ENCODE peak calls at places on chromosome 18, in eight cellular contexts. One of them, this sample, is unnamed.

GRCh38 chr18:2997846-2998599 is 14.9 kb downstream of the LPIN2 start:
- DNase-seq in tibial nerve: no peak
- DNase-seq in breast epithelium: no peak
- DNase-seq in fibroblast of lung: no peak
- DNase-seq in progenitor cell of endocrine pancreas: no peak
- DNase-seq in endothelial cell: no peak
- DNase-seq in HFFc6: no peak
- DNase-seq in upper lobe of right lung: no peak
- DNase-seq in this sample: no peak

GRCh38 chr18:23721711-23722479 is 32.6 kb downstream of the LAMA3 start:
- DNase-seq in endothelial cell: no peak
- DNase-seq in upper lobe of right lung: no peak
- DNase-seq in breast epithelium: no peak
- DNase-seq in progenitor cell of endocrine pancreas: no peak
- DNase-seq in HFFc6: no peak
- DNase-seq in tibial nerve: no peak
- DNase-seq in fibroblast of lung: no peak
- DNase-seq in this sample: no peak

GRCh38 chr18:37565138-37565984 is at the start of gene CELF4:
- DNase-seq in HFFc6: no peak
- DNase-seq in fibroblast of lung: peak; percentile 11
- DNase-seq in upper lobe of right lung: peak; percentile 64
- DNase-seq in breast epithelium: no peak
- DNase-seq in endothelial cell: peak; percentile 33
- DNase-seq in progenitor cell of endocrine pancreas: no peak
- DNase-seq in tibial nerve: no peak
- DNase-seq in this sample: no peak

GRCh38 chr18:49764032-49764431 is 49.3 kb downstream of the ACAA2 start:
- DNase-seq in endothelial cell: no peak
- DNase-seq in progenitor cell of endocrine pancreas: no peak
- DNase-seq in fibroblast of lung: peak; percentile 18
- DNase-seq in upper lobe of right lung: peak; percentile 43
- DNase-seq in breast epithelium: no peak
- DNase-seq in tibial nerve: no peak
- DNase-seq in HFFc6: peak; percentile 43
- DNase-seq in this sample: no peak

GRCh38 chr18:25298853-25299274 is 53.1 kb downstream of the ZNF521 start:
- DNase-seq in upper lobe of right lung: no peak
- DNase-seq in HFFc6: peak; percentile 90
- DNase-seq in tibial nerve: no peak
- DNase-seq in endothelial cell: peak; percentile 80
- DNase-seq in fibroblast of lung: peak; percentile 94
- DNase-seq in breast epithelium: no peak
- DNase-seq in progenitor cell of endocrine pancreas: no peak
- DNase-seq in this sample: no peak

GRCh38 chr18:5463390-5463789 is 80.4 kb downstream of the EPB41L3 start:
- DNase-seq in breast epithelium: no peak
- DNase-seq in HFFc6: peak; percentile 83
- DNase-seq in upper lobe of right lung: peak; percentile 66
- DNase-seq in progenitor cell of endocrine pancreas: no peak
- DNase-seq in tibial nerve: peak; percentile 89
- DNase-seq in fibroblast of lung: peak; percentile 93
- DNase-seq in endothelial cell: no peak
- DNase-seq in this sample: no peak

GRCh38 chr18:46283895-46284295 is 179.7 kb downstream of the HAUS1 start:
- DNase-seq in endothelial cell: peak; percentile 37
- DNase-seq in fibroblast of lung: no peak
- DNase-seq in HFFc6: no peak
- DNase-seq in upper lobe of right lung: no peak
- DNase-seq in tibial nerve: no peak
- DNase-seq in breast epithelium: no peak
- DNase-seq in progenitor cell of endocrine pancreas: no peak
- DNase-seq in this sample: no peak

GRCh38 chr18:24011095-24011917 is 3.2 kb upstream of the TTC39C start:
- DNase-seq in breast epithelium: no peak
- DNase-seq in HFFc6: no peak
- DNase-seq in endothelial cell: no peak
- DNase-seq in tibial nerve: no peak
- DNase-seq in progenitor cell of endocrine pancreas: no peak
- DNase-seq in upper lobe of right lung: no peak
- DNase-seq in fibroblast of lung: no peak
- DNase-seq in this sample: no peak

GRCh38 chr18:2905802-2906521 is 59.2 kb downstream of the EMILIN2 start:
- DNase-seq in HFFc6: no peak
- DNase-seq in tibial nerve: peak; percentile 36
- DNase-seq in endothelial cell: peak; percentile 64
- DNase-seq in breast epithelium: no peak
- DNase-seq in upper lobe of right lung: peak; percentile 87
- DNase-seq in fibroblast of lung: peak; percentile 59
- DNase-seq in progenitor cell of endocrine pancreas: peak; percentile 25
- DNase-seq in this sample: peak; percentile 43

GRCh38 chr18:10032331-10032979 is 118.6 kb downstream of the VAPA start:
- DNase-seq in progenitor cell of endocrine pancreas: no peak
- DNase-seq in tibial nerve: no peak
- DNase-seq in upper lobe of right lung: no peak
- DNase-seq in fibroblast of lung: no peak
- DNase-seq in breast epithelium: no peak
- DNase-seq in HFFc6: no peak
- DNase-seq in endothelial cell: peak; percentile 32
- DNase-seq in this sample: no peak

GRCh38 chr18:2978626-2979025 is 34.3 kb downstream of the LPIN2 start:
- DNase-seq in progenitor cell of endocrine pancreas: no peak
- DNase-seq in HFFc6: peak; percentile 83
- DNase-seq in endothelial cell: no peak
- DNase-seq in tibial nerve: no peak
- DNase-seq in breast epithelium: no peak
- DNase-seq in fibroblast of lung: peak; percentile 74
- DNase-seq in upper lobe of right lung: no peak
- DNase-seq in this sample: no peak

GRCh38 chr18:48037481-48038271 is 107.2 kb upstream of the SMAD2 start:
- DNase-seq in upper lobe of right lung: no peak
- DNase-seq in endothelial cell: peak; percentile 35
- DNase-seq in HFFc6: no peak
- DNase-seq in tibial nerve: no peak
- DNase-seq in breast epithelium: peak; percentile 43
- DNase-seq in progenitor cell of endocrine pancreas: no peak
- DNase-seq in fibroblast of lung: no peak
- DNase-seq in this sample: no peak

GRCh38 chr18:77118256-77119090 is 14.1 kb downstream of the MBP start:
- DNase-seq in fibroblast of lung: no peak
- DNase-seq in HFFc6: no peak
- DNase-seq in tibial nerve: no peak
- DNase-seq in upper lobe of right lung: no peak
- DNase-seq in progenitor cell of endocrine pancreas: no peak
- DNase-seq in endothelial cell: no peak
- DNase-seq in breast epithelium: peak; percentile 35
- DNase-seq in this sample: no peak

GRCh38 chr18:77066101-77066500 is 66.5 kb downstream of the MBP start:
- DNase-seq in endothelial cell: no peak
- DNase-seq in tibial nerve: no peak
- DNase-seq in HFFc6: no peak
- DNase-seq in fibroblast of lung: no peak
- DNase-seq in progenitor cell of endocrine pancreas: no peak
- DNase-seq in breast epithelium: no peak
- DNase-seq in upper lobe of right lung: no peak
- DNase-seq in this sample: no peak

GRCh38 chr18:2913398-2914005 is 66.7 kb downstream of the EMILIN2 start:
- DNase-seq in upper lobe of right lung: no peak
- DNase-seq in HFFc6: no peak
- DNase-seq in fibroblast of lung: no peak
- DNase-seq in tibial nerve: no peak
- DNase-seq in breast epithelium: peak; percentile 28
- DNase-seq in progenitor cell of endocrine pancreas: no peak
- DNase-seq in endothelial cell: no peak
- DNase-seq in this sample: no peak

GRCh38 chr18:22559414-22560282 is 141.9 kb upstream of the CTAGE1 start:
- DNase-seq in tibial nerve: peak; percentile 35
- DNase-seq in HFFc6: no peak
- DNase-seq in upper lobe of right lung: peak; percentile 82
- DNase-seq in fibroblast of lung: peak; percentile 70
- DNase-seq in breast epithelium: peak; percentile 55
- DNase-seq in progenitor cell of endocrine pancreas: peak; percentile 69
- DNase-seq in endothelial cell: peak; percentile 60
- DNase-seq in this sample: peak; percentile 47
- TF ChIP-seq CTCF in tibial nerve: peak; percentile 22
- TF ChIP-seq CTCF in HFFc6: peak; percentile 57
- TF ChIP-seq CTCF in upper lobe of right lung: peak; percentile 29
- TF ChIP-seq CTCF in fibroblast of lung: peak; percentile 30
- TF ChIP-seq CTCF in breast epithelium: peak; percentile 38
- TF ChIP-seq CTCF in progenitor cell of endocrine pancreas: peak; percentile 53
- TF ChIP-seq CTCF in endothelial cell: peak; percentile 18
- TF ChIP-seq CTCF in this sample: peak; percentile 53

GRCh38 chr18:74292541-74292858 is 737 bp upstream of the CYB5A start:
- DNase-seq in progenitor cell of endocrine pancreas: no peak
- DNase-seq in HFFc6: no peak
- DNase-seq in fibroblast of lung: no peak
- DNase-seq in breast epithelium: no peak
- DNase-seq in upper lobe of right lung: no peak
- DNase-seq in endothelial cell: no peak
- DNase-seq in tibial nerve: no peak
- DNase-seq in this sample: no peak

GRCh38 chr18:74289946-74290478 is 1.8 kb downstream of the CYB5A start:
- DNase-seq in tibial nerve: no peak
- DNase-seq in endothelial cell: no peak
- DNase-seq in upper lobe of right lung: no peak
- DNase-seq in progenitor cell of endocrine pancreas: no peak
- DNase-seq in HFFc6: no peak
- DNase-seq in breast epithelium: no peak
- DNase-seq in fibroblast of lung: no peak
- DNase-seq in this sample: no peak

GRCh38 chr18:74294526-74294925 is 2.8 kb upstream of the CYB5A start:
- DNase-seq in endothelial cell: no peak
- DNase-seq in tibial nerve: no peak
- DNase-seq in upper lobe of right lung: no peak
- DNase-seq in progenitor cell of endocrine pancreas: no peak
- DNase-seq in fibroblast of lung: no peak
- DNase-seq in breast epithelium: no peak
- DNase-seq in HFFc6: no peak
- DNase-seq in this sample: no peak

GRCh38 chr18:74290831-74291770 is 662 bp downstream of the CYB5A start:
- DNase-seq in progenitor cell of endocrine pancreas: peak; percentile 69
- DNase-seq in breast epithelium: peak; percentile 73
- DNase-seq in upper lobe of right lung: peak; percentile 88
- DNase-seq in HFFc6: no peak
- DNase-seq in tibial nerve: no peak
- DNase-seq in fibroblast of lung: no peak
- DNase-seq in endothelial cell: no peak
- DNase-seq in this sample: no peak

DNA sequence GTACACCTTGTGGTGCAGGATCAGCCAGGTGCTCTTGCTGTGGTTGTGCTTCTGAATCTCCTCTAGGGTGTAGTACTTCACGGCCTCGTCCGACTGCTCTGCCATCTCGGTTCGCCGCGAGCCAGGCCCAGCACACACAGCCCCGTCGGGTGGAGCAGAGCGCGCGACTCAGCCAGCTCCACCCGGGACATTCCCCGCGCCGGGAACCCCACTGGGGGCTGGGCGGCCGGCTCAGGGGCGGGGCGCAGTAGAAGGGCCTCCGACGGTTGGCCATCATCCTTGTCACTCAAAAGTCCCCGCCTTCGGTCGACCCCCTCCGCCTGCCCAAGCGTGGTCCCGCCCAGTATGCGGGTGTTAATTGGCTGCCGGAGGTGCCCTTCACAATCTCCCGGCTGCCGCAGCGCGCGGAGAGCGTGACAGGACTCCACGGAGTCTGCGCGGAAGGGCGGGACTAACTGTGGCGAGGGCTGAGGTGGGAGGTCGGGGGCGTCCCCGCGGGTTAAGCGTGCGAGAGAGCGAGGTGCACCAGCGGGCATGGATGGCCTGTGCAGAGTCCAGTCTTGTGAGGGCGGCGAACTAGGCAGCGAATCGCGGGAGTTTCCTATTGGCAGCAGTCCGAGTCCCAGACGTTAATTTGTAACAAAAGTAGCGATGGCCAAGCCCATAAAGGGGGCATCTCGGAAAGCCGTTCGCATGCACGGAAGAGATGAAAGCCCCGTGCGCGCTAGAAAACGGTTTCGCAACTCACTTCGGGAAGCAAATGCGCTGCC is at the start of gene CYB5A:
- DNase-seq in breast epithelium: peak; percentile 98
- DNase-seq in HFFc6: peak; percentile 96
- DNase-seq in fibroblast of lung: peak; percentile 96
- DNase-seq in upper lobe of right lung: peak; percentile 99
- DNase-seq in endothelial cell: peak; percentile 99
- DNase-seq in progenitor cell of endocrine pancreas: peak; percentile 99
- DNase-seq in tibial nerve: peak; percentile 98
- DNase-seq in this sample: peak; percentile 98
- TF ChIP-seq CTCF in breast epithelium: peak; percentile 16
- TF ChIP-seq CTCF in HFFc6: peak; percentile 17
- TF ChIP-seq CTCF in fibroblast of lung: peak; percentile 27
- TF ChIP-seq CTCF in upper lobe of right lung: no peak
- TF ChIP-seq CTCF in endothelial cell: no peak
- TF ChIP-seq CTCF in progenitor cell of endocrine pancreas: peak; percentile 7
- TF ChIP-seq CTCF in tibial nerve: peak; percentile 36
- TF ChIP-seq CTCF in this sample: peak; percentile 43

GRCh38 chr18:41373612-41374011 is 581.4 kb upstream of the PIK3C3 start:
- DNase-seq in progenitor cell of endocrine pancreas: no peak
- DNase-seq in upper lobe of right lung: no peak
- DNase-seq in fibroblast of lung: no peak
- DNase-seq in tibial nerve: no peak
- DNase-seq in breast epithelium: no peak
- DNase-seq in HFFc6: no peak
- DNase-seq in endothelial cell: no peak
- DNase-seq in this sample: no peak

DNA sequence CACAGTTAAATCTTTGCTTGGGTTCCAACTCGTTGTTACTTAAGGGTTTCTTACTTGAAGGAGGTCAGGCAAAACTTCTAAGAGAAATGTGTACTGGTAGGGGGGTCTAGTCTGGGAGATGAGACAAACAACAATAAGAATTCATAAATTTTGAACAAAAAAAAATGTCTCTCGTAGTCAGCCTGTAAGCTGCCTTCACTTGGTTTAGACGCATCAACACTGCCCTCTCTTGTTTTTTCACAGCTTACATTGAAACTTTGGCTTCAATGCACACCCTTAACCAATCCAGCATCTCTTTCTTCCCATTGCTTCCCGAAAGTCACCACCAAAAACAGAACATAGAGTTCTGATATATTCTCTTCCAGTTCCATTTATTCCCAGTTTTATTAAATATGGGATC is 576.4 kb upstream of the PIK3C3 start:
- DNase-seq in fibroblast of lung: peak; percentile 87
- DNase-seq in HFFc6: peak; percentile 3
- DNase-seq in tibial nerve: no peak
- DNase-seq in upper lobe of right lung: no peak
- DNase-seq in breast epithelium: no peak
- DNase-seq in progenitor cell of endocrine pancreas: no peak
- DNase-seq in endothelial cell: no peak
- DNase-seq in this sample: no peak
- TF ChIP-seq CTCF in fibroblast of lung: peak; percentile 56
- TF ChIP-seq CTCF in HFFc6: peak; percentile 33
- TF ChIP-seq CTCF in tibial nerve: no peak
- TF ChIP-seq CTCF in upper lobe of right lung: no peak
- TF ChIP-seq CTCF in breast epithelium: no peak
- TF ChIP-seq CTCF in progenitor cell of endocrine pancreas: peak; percentile 49
- TF ChIP-seq CTCF in endothelial cell: no peak
- TF ChIP-seq CTCF in this sample: peak; percentile 61

DNA sequence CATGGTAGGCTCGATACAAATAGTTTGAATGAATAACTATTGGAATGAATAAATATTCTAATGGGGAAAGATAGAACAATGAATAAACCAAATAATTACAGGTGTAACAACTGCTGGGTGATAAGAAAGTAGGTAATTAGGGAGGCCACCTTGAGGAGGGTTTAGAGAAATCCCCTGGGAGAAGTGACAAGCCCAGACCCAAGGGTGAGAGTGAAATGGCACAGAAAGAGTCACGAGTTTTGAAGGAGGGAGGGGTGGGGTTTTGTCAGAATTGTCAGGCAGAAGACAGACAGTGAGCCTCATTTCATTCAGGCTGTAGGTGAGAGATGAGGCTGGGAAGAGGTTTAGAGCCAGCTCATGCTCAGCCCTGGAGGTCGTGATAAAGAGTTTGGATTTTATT is 71.6 kb upstream of the L3MBTL4 start:
- DNase-seq in upper lobe of right lung: no peak
- DNase-seq in HFFc6: no peak
- DNase-seq in tibial nerve: no peak
- DNase-seq in endothelial cell: no peak
- DNase-seq in fibroblast of lung: no peak
- DNase-seq in breast epithelium: no peak
- DNase-seq in progenitor cell of endocrine pancreas: no peak
- DNase-seq in this sample: no peak
- TF ChIP-seq CTCF in upper lobe of right lung: no peak
- TF ChIP-seq CTCF in HFFc6: no peak
- TF ChIP-seq CTCF in tibial nerve: no peak
- TF ChIP-seq CTCF in endothelial cell: no peak
- TF ChIP-seq CTCF in fibroblast of lung: no peak
- TF ChIP-seq CTCF in breast epithelium: no peak
- TF ChIP-seq CTCF in progenitor cell of endocrine pancreas: no peak
- TF ChIP-seq CTCF in this sample: no peak

This sample was measured in neural crest cell.